ENCODE peak calls at places on chromosomes 7 and 10, in seven cellular contexts. I is transverse colon; K is HT1080; V is left ventricle myocardium inferior; J is stimulated activated naive B cell treated with anti-CD40 and anti-IgM and Interleukin-4, amounts not matched to agents 10 μg/mL and 1 μg/mL and 100 μg/mL, for 72 hours; W is WTC11; E is upper lobe of right lung. R is an unnamed sample.

GRCh38 chr10:126565456-126565855 is 105.0 kb downstream of the C10orf90 start:
- DNase-seq in I (no peak), K (no peak), V (no peak), J (no peak), W (no peak), E (no peak), R (no peak)

GRCh38 chr10:86979977-86980448 is 11.7 kb downstream of the ADIRF start:
- DNase-seq in I (peak; percentile 55), K (no peak), V (peak; percentile 46), J (no peak), W (no peak), E (no peak), R (no peak)

GRCh38 chr10:46234026-46234425 is 52.8 kb upstream of the ANTXRL start:
- DNase-seq in I (no peak), K (no peak), V (no peak), J (no peak), W (no peak), E (peak; percentile 49), R (no peak)

GRCh38 chr7:156777364-156778069 is 115.5 kb downstream of the LMBR1 start:
- DNase-seq in I (no peak), K (peak; percentile 61), V (no peak), J (peak; percentile 32), W (no peak), E (no peak), R (no peak)

GRCh38 chr7:35035511-35035921 is 1.8 kb downstream of the DPY19L1 start:
- DNase-seq in I (peak; percentile 28), K (peak; percentile 72), V (no peak), J (no peak), W (no peak), E (no peak), R (peak; percentile 31)

GRCh38 chr7:107180378-107180777 is 11.6 kb downstream of the HBP1 start:
- DNase-seq in I (peak; percentile 56), K (peak; percentile 73), V (no peak), J (peak; percentile 32), W (no peak), E (no peak), R (no peak)

GRCh38 chr7:92988941-92989540 is 128.7 kb downstream of the SAMD9 start:
- DNase-seq in I (no peak), K (no peak), V (no peak), J (no peak), W (no peak), E (no peak), R (no peak)

GRCh38 chr7:94621120-94621519 is 34.8 kb downstream of the SGCE start:
- DNase-seq in I (no peak), K (no peak), V (no peak), J (no peak), W (no peak), E (no peak), R (no peak)

GRCh38 chr10:133359554-133359971 is 1.7 kb upstream of the FUOM start:
- DNase-seq in I (peak; percentile 82), K (no peak), V (no peak), J (no peak), W (no peak), E (no peak), R (no peak)

GRCh38 chr7:106744507-106745180 is 83.7 kb upstream of the CCDC71L start:
- DNase-seq in I (no peak), K (no peak), V (no peak), J (no peak), W (no peak), E (no peak), R (no peak)

GRCh38 chr7:97024209-97025129 is at the start of gene DLX5:
- DNase-seq in I (no peak), K (peak; percentile 71), V (no peak), J (no peak), W (peak; percentile 86), E (no peak), R (peak; percentile 74)

GRCh38 chr10:13882112-13882711 is 295.4 kb downstream of the PRPF18 start:
- DNase-seq in I (no peak), K (peak; percentile 100), V (no peak), J (peak; percentile 10), W (no peak), E (no peak), R (peak; percentile 59)

GRCh38 chr7:2802504-2803341 is 41.4 kb downstream of the GNA12 start:
- DNase-seq in I (no peak), K (no peak), V (peak; percentile 55), J (no peak), W (no peak), E (peak; percentile 65), R (no peak)

GRCh38 chr10:95337354-95337753 is 46.6 kb upstream of the PDLIM1 start:
- DNase-seq in I (no peak), K (no peak), V (no peak), J (no peak), W (no peak), E (no peak), R (no peak)

GRCh38 chr10:93277360-93277759 is 203.7 kb downstream of the CYP26A1 start:
- DNase-seq in I (no peak), K (no peak), V (no peak), J (no peak), W (no peak), E (no peak), R (no peak)

GRCh38 chr7:2014391-2015241 is 218.1 kb downstream of the MAD1L1 start:
- DNase-seq in I (no peak), K (no peak), V (peak; percentile 12), J (no peak), W (peak; percentile 10), E (peak; percentile 58), R (no peak)

GRCh38 chr7:1930381-1931065 is 260.4 kb downstream of the ELFN1 start:
- DNase-seq in I (no peak), K (no peak), V (no peak), J (no peak), W (no peak), E (no peak), R (no peak)

GRCh38 chr10:108112218-108112617 is 947.7 kb upstream of the SORCS1 start:
- DNase-seq in I (no peak), K (no peak), V (no peak), J (no peak), W (no peak), E (no peak), R (peak; percentile 59)

GRCh38 chr7:12705878-12706277 is 18.4 kb downstream of the ARL4A start:
- DNase-seq in I (no peak), K (no peak), V (no peak), J (no peak), W (no peak), E (no peak), R (no peak)

GRCh38 chr7:50229964-50230363 is 74.6 kb upstream of the IKZF1 start:
- DNase-seq in I (no peak), K (no peak), V (no peak), J (no peak), W (no peak), E (no peak), R (no peak)

GRCh38 chr7:126570845-126571244 is 681.9 kb downstream of the GRM8 start:
- DNase-seq in I (no peak), K (peak; percentile 11), V (no peak), J (no peak), W (no peak), E (no peak), R (no peak)

GRCh38 chr7:35026154-35026553 is 11.1 kb downstream of the DPY19L1 start:
- DNase-seq in I (no peak), K (peak; percentile 28), V (no peak), J (no peak), W (no peak), E (no peak), R (no peak)

GRCh38 chr10:43006490-43006889 is 70.4 kb upstream of the RET start:
- DNase-seq in I (no peak), K (no peak), V (no peak), J (no peak), W (no peak), E (no peak), R (no peak)

GRCh38 chr10:67934331-67934730 is 49.9 kb downstream of the SIRT1 start:
- DNase-seq in I (no peak), K (no peak), V (no peak), J (no peak), W (no peak), E (no peak), R (no peak)

GRCh38 chr7:73954181-73954580 is 73.8 kb upstream of the ELN start:
- DNase-seq in I (no peak), K (no peak), V (no peak), J (no peak), W (no peak), E (no peak), R (no peak)

GRCh38 chr7:40470111-40470736 is 335.4 kb downstream of the SUGCT start:
- DNase-seq in I (no peak), K (peak; percentile 18), V (no peak), J (no peak), W (no peak), E (no peak), R (no peak)

GRCh38 chr10:97087296-97087695 is 98.5 kb downstream of the SLIT1 start:
- DNase-seq in I (no peak), K (no peak), V (no peak), J (no peak), W (no peak), E (no peak), R (no peak)

GRCh38 chr10:45647118-45647517 is 25.5 kb downstream of the ZFAND4 start:
- DNase-seq in I (no peak), K (no peak), V (no peak), J (no peak), W (no peak), E (no peak), R (no peak)

GRCh38 chr7:132061931-132062330 is 505.5 kb upstream of the PODXL start:
- DNase-seq in I (no peak), K (no peak), V (no peak), J (no peak), W (no peak), E (no peak), R (no peak)

GRCh38 chr10:97131702-97132101 is 54.1 kb downstream of the SLIT1 start:
- DNase-seq in I (no peak), K (no peak), V (no peak), J (no peak), W (no peak), E (no peak), R (no peak)

R was measured in iPS-NIHi11.